ENCODE peak calls at places on chromosomes 16 and 17, in ten cellular contexts. D is retinal pigment epithelial cell, M is breast epithelium, I is astrocyte of the spinal cord, A is left ventricle myocardium inferior, U is fibroblast of lung, S is ovary, W is spleen, Y is body of pancreas, G is fibroblast of mammary gland. X is an unnamed sample.

GRCh38 chr16:6891486-6891885 is 441.2 kb upstream of the RBFOX1 start:
- DNase-seq in D (no peak), M (peak; percentile 24), I (no peak), A (no peak), U (no peak), S (no peak), W (no peak), Y (no peak), G (no peak), X (peak; percentile 9)

GRCh38 chr17:57915532-57915931 is 39.7 kb downstream of the CUEDC1 start:
- DNase-seq in D (no peak), M (no peak), I (no peak), A (no peak), U (no peak), S (no peak), W (no peak), Y (no peak), G (no peak), X (no peak)

GRCh38 chr17:16926591-16927451 is 45.1 kb downstream of the TNFRSF13B start:
- DNase-seq in D (no peak), M (no peak), I (no peak), A (peak; percentile 5), U (no peak), S (no peak), W (peak; percentile 68), Y (no peak), G (no peak), X (no peak)

GRCh38 chr17:57543230-57543629 is 201.9 kb downstream of the CCDC182 start:
- DNase-seq in D (no peak), M (no peak), I (no peak), A (no peak), U (no peak), S (no peak), W (no peak), Y (no peak), G (no peak), X (no peak)

GRCh38 chr17:80025796-80026195 is 9.9 kb downstream of the TBC1D16 start:
- DNase-seq in D (no peak), M (no peak), I (no peak), A (no peak), U (peak; percentile 53), S (no peak), W (no peak), Y (no peak), G (no peak), X (no peak)

GRCh38 chr17:37698132-37698615 is 46.7 kb downstream of the HNF1B start:
- DNase-seq in D (no peak), M (no peak), I (peak; percentile 51), A (no peak), U (no peak), S (no peak), W (no peak), Y (no peak), G (peak; percentile 23), X (peak; percentile 92)

GRCh38 chr16:30382398-30383015 is at the start of gene SEPTIN1:
- DNase-seq in D (no peak), M (no peak), I (no peak), A (no peak), U (no peak), S (no peak), W (peak; percentile 94), Y (no peak), G (no peak), X (no peak)

GRCh38 chr17:66523378-66524174 is 221.2 kb downstream of the PRKCA start:
- DNase-seq in D (no peak), M (no peak), I (no peak), A (no peak), U (peak; percentile 88), S (no peak), W (no peak), Y (no peak), G (peak; percentile 67), X (no peak)

GRCh38 chr16:77450790-77451487 is 16.1 kb upstream of the ADAMTS18 start:
- DNase-seq in D (no peak), M (peak; percentile 26), I (no peak), A (no peak), U (no peak), S (no peak), W (no peak), Y (peak; percentile 27), G (no peak), X (no peak)

GRCh38 chr16:15682105-15682570 is 32.1 kb downstream of the NDE1 start:
- DNase-seq in D (peak; percentile 63), M (no peak), I (peak; percentile 79), A (no peak), U (peak; percentile 84), S (no peak), W (no peak), Y (peak; percentile 55), G (peak; percentile 84), X (peak; percentile 84)

GRCh38 chr17:48299760-48300159 is 130.3 kb downstream of the SKAP1 start:
- DNase-seq in D (no peak), M (no peak), I (no peak), A (no peak), U (no peak), S (no peak), W (no peak), Y (no peak), G (no peak), X (no peak)

GRCh38 chr17:2214047-2214717 is 89.4 kb downstream of the SMG6 start:
- DNase-seq in D (peak; percentile 69), M (no peak), I (peak; percentile 93), A (peak; percentile 61), U (peak; percentile 91), S (peak; percentile 75), W (no peak), Y (no peak), G (peak; percentile 95), X (peak; percentile 96)

GRCh38 chr17:7413346-7413985 is 5.8 kb downstream of the NLGN2 start:
- DNase-seq in D (no peak), M (no peak), I (peak; percentile 11), A (no peak), U (no peak), S (no peak), W (no peak), Y (no peak), G (peak; percentile 79), X (peak; percentile 35)

GRCh38 chr17:31627960-31628359 is 231.1 kb downstream of the COPRS start:
- DNase-seq in D (no peak), M (no peak), I (peak; percentile 79), A (no peak), U (peak; percentile 88), S (no peak), W (no peak), Y (no peak), G (peak; percentile 84), X (peak; percentile 10)

GRCh38 chr16:23140082-23140481 is 9.2 kb downstream of the USP31 start:
- DNase-seq in D (no peak), M (no peak), I (no peak), A (no peak), U (no peak), S (no peak), W (no peak), Y (no peak), G (no peak), X (no peak)

DNA sequence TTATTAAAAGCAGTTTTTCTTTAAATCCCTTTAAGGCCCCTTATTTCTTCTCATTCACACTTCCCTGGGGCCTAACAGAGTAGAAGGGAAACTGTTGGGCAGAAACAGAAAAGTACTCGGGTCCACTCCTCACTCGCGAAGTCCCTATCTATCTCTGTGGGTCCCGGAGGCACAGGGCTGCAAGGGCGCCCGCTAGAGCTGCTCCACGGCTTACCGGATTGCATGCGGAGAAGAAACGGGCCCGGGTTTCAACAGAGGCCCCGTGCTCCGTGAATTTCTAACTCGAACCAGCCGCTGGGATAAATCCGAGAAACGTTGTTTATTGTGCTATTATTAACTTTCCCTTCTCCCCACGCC is 4.3 kb downstream of the CBLN1 start:
- DNase-seq in D (no peak), M (no peak), I (no peak), A (no peak), U (no peak), S (no peak), W (no peak), Y (no peak), G (no peak), X (no peak)
- H3K4me3 ChIP-seq in D (no peak overlapping the region), M (no peak overlapping the region), I (no peak overlapping the region), A (peak overlapping the region; percentile 33), U (no peak overlapping the region), S (no peak overlapping the region), W (no peak overlapping the region), Y (no peak overlapping the region), G (no peak overlapping the region), X (no peak overlapping the region)

GRCh38 chr16:49528035-49528434 is 154.4 kb downstream of the C16orf78 start:
- DNase-seq in D (no peak), M (no peak), I (peak; percentile 48), A (no peak), U (peak; percentile 15), S (no peak), W (no peak), Y (no peak), G (peak; percentile 18), X (no peak)
- TF ChIP-seq CTCF in D (no peak), M (no peak), I (no peak), A (no peak), U (no peak), S (no peak), W (no peak), Y (no peak), G (no peak), X (no peak)

DNA sequence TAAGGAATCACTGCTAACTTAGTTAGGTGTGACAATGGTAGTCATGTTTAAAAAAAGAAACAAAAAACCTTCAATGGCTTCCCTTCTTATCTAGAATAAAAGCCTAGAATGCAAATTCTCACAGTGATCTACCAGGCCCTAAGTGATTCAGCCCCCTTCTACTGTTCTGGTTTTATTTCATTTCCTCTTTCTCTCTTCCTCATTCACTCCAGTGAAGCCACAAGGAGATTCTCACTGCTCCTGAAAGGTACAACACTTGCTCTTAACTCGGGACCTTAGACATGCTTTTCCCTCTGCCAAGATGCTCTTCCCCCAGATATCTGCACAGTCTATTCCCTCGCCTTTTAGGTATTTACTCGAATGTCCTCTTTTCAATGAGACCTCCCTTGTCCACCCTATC is 3.7 kb downstream of the PIGS start:
- DNase-seq in D (no peak), M (no peak), I (no peak), A (no peak), U (no peak), S (no peak), W (no peak), Y (no peak), G (no peak), X (no peak)
- H3K4me3 ChIP-seq in D (no peak overlapping the region), M (no peak overlapping the region), I (no peak overlapping the region), A (no peak overlapping the region), U (no peak overlapping the region), S (no peak overlapping the region), W (no peak overlapping the region), Y (no peak overlapping the region), G (no peak overlapping the region), X (no peak overlapping the region)

GRCh38 chr17:60163108-60163784 is 13.5 kb downstream of the CA4 start:
- DNase-seq in D (no peak), M (no peak), I (no peak), A (peak; percentile 40), U (no peak), S (no peak), W (no peak), Y (no peak), G (no peak), X (no peak)
- TF ChIP-seq CTCF in D (peak; percentile 27), M (no peak), I (no peak), A (no peak), U (no peak), S (no peak), W (no peak), Y (no peak), G (no peak), X (no peak)

GRCh38 chr16:48282636-48283263 is 35.4 kb upstream of the ABCC11 start:
- DNase-seq in D (no peak), M (no peak), I (no peak), A (no peak), U (no peak), S (no peak), W (no peak), Y (no peak), G (no peak), X (no peak)
- H3K4me3 ChIP-seq in D (no peak overlapping the region), M (no peak overlapping the region), I (no peak overlapping the region), A (no peak overlapping the region), U (no peak overlapping the region), S (no peak overlapping the region), W (no peak overlapping the region), Y (no peak overlapping the region), G (no peak overlapping the region), X (no peak overlapping the region)

X was measured in epithelial cell of esophagus.